ENCODE peak calls at places on chromosomes 7 and 10, in eight cellular contexts. C is stimulated activated CD4-positive, alpha-beta T cell treated with anti-CD3 and anti-CD28 coated beads, Interleukin-2, amount 100 ng/mL, for 48 hours; X is cardiac fibroblast; A is Kasumi-1; K is ACHN; I is body of pancreas; O is astrocyte of the spinal cord; E is RPMI7951. F is an unnamed sample.

GRCh38 chr7:30466266-30466665 is 12.3 kb downstream of the NOD1 start:
- DNase-seq in C (no peak), X (no peak), A (no peak), K (no peak), I (no peak), O (no peak), E (peak), F (no peak)

GRCh38 chr7:2355079-2356008 is 717 bp downstream of the EIF3B start:
- DNase-seq in C (no peak), X (no peak), A (no peak), K (peak), I (no peak), O (no peak), E (peak), F (peak)

GRCh38 chr7:24432677-24433076 is 140.6 kb upstream of the PALS2 start:
- DNase-seq in C (no peak), X (no peak), A (no peak), K (no peak), I (no peak), O (no peak), E (no peak), F (no peak)

GRCh38 chr7:132996581-132997242 is 85.2 kb downstream of the CHCHD3 start:
- DNase-seq in C (no peak), X (no peak), A (no peak), K (no peak), I (no peak), O (no peak), E (no peak), F (no peak)

GRCh38 chr10:17003151-17003550 is 126.5 kb downstream of the CUBN start:
- DNase-seq in C (peak), X (peak), A (peak), K (no peak), I (no peak), O (peak), E (peak), F (peak)

GRCh38 chr10:74704629-74705360 is 121.6 kb upstream of the KAT6B start:
- DNase-seq in C (no peak), X (no peak), A (no peak), K (no peak), I (peak), O (peak), E (no peak), F (no peak)

GRCh38 chr10:29431711-29432110 is 142.8 kb downstream of the LYZL1 start:
- DNase-seq in C (no peak), X (no peak), A (no peak), K (no peak), I (no peak), O (no peak), E (no peak), F (no peak)

GRCh38 chr10:132098539-132099421 is 33.0 kb downstream of the JAKMIP3 start:
- DNase-seq in C (no peak), X (no peak), A (no peak), K (no peak), I (no peak), O (no peak), E (no peak), F (no peak)

GRCh38 chr10:103894454-103894853 is 23.5 kb downstream of the STN1 start:
- DNase-seq in C (no peak), X (peak), A (no peak), K (no peak), I (no peak), O (peak), E (peak), F (no peak)

GRCh38 chr10:30645340-30645827 is 15.8 kb upstream of the LYZL2 start:
- DNase-seq in C (no peak), X (peak), A (peak), K (no peak), I (no peak), O (peak), E (peak), F (no peak)

GRCh38 chr7:123494193-123494796 is 40.1 kb downstream of the IQUB start:
- DNase-seq in C (peak), X (peak), A (peak), K (peak), I (peak), O (peak), E (peak), F (peak)

GRCh38 chr7:44095781-44096180 is 8.4 kb upstream of the AEBP1 start:
- DNase-seq in C (no peak), X (no peak), A (no peak), K (no peak), I (no peak), O (no peak), E (no peak), F (no peak)

GRCh38 chr10:48509061-48509772 is 95.7 kb downstream of the ARHGAP22 start:
- DNase-seq in C (no peak), X (no peak), A (no peak), K (no peak), I (no peak), O (no peak), E (peak), F (no peak)

GRCh38 chr10:42926831-42927230 is 144.2 kb downstream of the BMS1 start:
- DNase-seq in C (no peak), X (peak), A (no peak), K (peak), I (no peak), O (peak), E (no peak), F (no peak)